ENCODE peak calls at places on chromosomes 5 and 9, in seven cellular contexts. F is suprapubic skin, Q is lower leg skin, K is lower lobe of right lung, C is natural killer cell, S is spleen, V is adrenal gland. B is an unnamed sample.

GRCh38 chr5:74206571-74207550 is 433.7 kb downstream of the ENC1 start:
- DNase-seq in F (no peak), Q (no peak), K (peak), C (no peak), S (no peak), V (peak), B (no peak)

GRCh38 chr9:111074395-111074794 is 36.1 kb upstream of the LPAR1 start:
- DNase-seq in F (no peak), Q (no peak), K (no peak), C (no peak), S (no peak), V (peak), B (no peak)

GRCh38 chr9:27499481-27499880 is 24.6 kb upstream of the IFNK start:
- DNase-seq in F (no peak), Q (no peak), K (no peak), C (no peak), S (no peak), V (no peak), B (no peak)

GRCh38 chr9:101625871-101626270 is 31.1 kb upstream of the PPP3R2 start:
- DNase-seq in F (no peak), Q (no peak), K (no peak), C (no peak), S (no peak), V (no peak), B (no peak)

GRCh38 chr9:127303830-127304229 is 39.3 kb downstream of the GARNL3 start:
- DNase-seq in F (no peak), Q (no peak), K (no peak), C (no peak), S (no peak), V (no peak), B (no peak)

GRCh38 chr9:86925686-86926085 is 21.6 kb downstream of the GAS1 start:
- DNase-seq in F (no peak), Q (no peak), K (no peak), C (no peak), S (no peak), V (no peak), B (no peak)

GRCh38 chr5:147387109-147387508 is 122.8 kb downstream of the DPYSL3 start:
- DNase-seq in F (no peak), Q (no peak), K (no peak), C (no peak), S (no peak), V (no peak), B (no peak)

GRCh38 chr5:176725521-176725920 is 78.2 kb downstream of the TSPAN17 start:
- DNase-seq in F (no peak), Q (no peak), K (no peak), C (no peak), S (no peak), V (no peak), B (no peak)

GRCh38 chr5:54296386-54296785 is 14.0 kb downstream of the ARL15 start:
- DNase-seq in F (no peak), Q (no peak), K (no peak), C (no peak), S (no peak), V (no peak), B (no peak)

GRCh38 chr5:73296772-73297171 is 123.8 kb downstream of the TMEM174 start:
- DNase-seq in F (no peak), Q (no peak), K (no peak), C (no peak), S (no peak), V (no peak), B (no peak)

GRCh38 chr5:175609504-175609903 is 48.4 kb upstream of the HRH2 start:
- DNase-seq in F (no peak), Q (no peak), K (no peak), C (no peak), S (no peak), V (no peak), B (no peak)

GRCh38 chr9:113668057-113668456 is 204.5 kb downstream of the RGS3 start:
- DNase-seq in F (no peak), Q (no peak), K (no peak), C (no peak), S (no peak), V (no peak), B (no peak)

GRCh38 chr9:124964604-124965003 is 23.7 kb upstream of the GOLGA1 start:
- DNase-seq in F (no peak), Q (no peak), K (no peak), C (no peak), S (no peak), V (no peak), B (no peak)

GRCh38 chr9:94922098-94922607 is 195.7 kb downstream of the AOPEP start:
- DNase-seq in F (no peak), Q (peak), K (peak), C (no peak), S (no peak), V (peak), B (no peak)

GRCh38 chr9:77455312-77455927 is 192.7 kb downstream of the GNA14 start:
- DNase-seq in F (no peak), Q (no peak), K (no peak), C (no peak), S (no peak), V (no peak), B (peak)

GRCh38 chr5:95384485-95385213 is 6.5 kb upstream of the FAM81B start:
- DNase-seq in F (no peak), Q (no peak), K (no peak), C (no peak), S (no peak), V (no peak), B (no peak)

GRCh38 chr5:67674256-67674655 is 477.7 kb upstream of the CD180 start:
- DNase-seq in F (no peak), Q (no peak), K (no peak), C (no peak), S (no peak), V (no peak), B (no peak)

GRCh38 chr9:5326187-5326586 is 13.5 kb downstream of the RLN1 start:
- DNase-seq in F (no peak), Q (no peak), K (no peak), C (no peak), S (no peak), V (no peak), B (no peak)

GRCh38 chr9:5326893-5327548 is 12.7 kb downstream of the RLN1 start:
- DNase-seq in F (no peak), Q (no peak), K (peak), C (no peak), S (no peak), V (no peak), B (no peak)

GRCh38 chr9:5315187-5315923 is 10.8 kb upstream of the RLN2 start:
- DNase-seq in F (no peak), Q (no peak), K (no peak), C (no peak), S (no peak), V (no peak), B (no peak)

DNA sequence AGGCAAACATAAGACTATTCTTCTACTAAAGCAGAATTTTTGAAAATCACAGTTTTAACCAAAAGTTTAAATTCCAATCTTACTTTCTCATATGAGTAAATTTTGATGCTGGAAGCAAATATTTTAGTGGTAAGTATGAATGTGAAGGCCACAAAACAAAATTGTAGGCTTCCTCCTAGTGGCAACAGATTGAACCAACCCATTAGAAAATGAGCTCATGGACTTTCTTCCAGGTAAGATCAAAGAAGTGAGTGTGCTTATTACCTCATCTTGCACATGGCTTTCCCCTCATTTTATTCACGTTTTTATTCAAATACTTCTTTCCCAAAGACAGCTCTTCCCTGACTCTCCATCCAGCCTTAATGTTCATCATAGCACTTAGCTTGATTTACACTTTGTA is 16.5 kb upstream of the RLN2 start:
- DNase-seq in F (no peak), Q (no peak), K (no peak), C (no peak), S (no peak), V (no peak), B (no peak)
- TF ChIP-seq CTCF in F (no peak), Q (no peak), K (no peak), C (no peak), S (no peak), V (no peak), B (no peak)

GRCh38 chr5:148729182-148729581 is 74.9 kb upstream of the HTR4 start:
- DNase-seq in F (no peak), Q (no peak), K (no peak), C (no peak), S (no peak), V (no peak), B (no peak)
- TF ChIP-seq CTCF in F (no peak), Q (no peak), K (no peak), C (no peak), S (no peak), V (no peak), B (no peak)

DNA sequence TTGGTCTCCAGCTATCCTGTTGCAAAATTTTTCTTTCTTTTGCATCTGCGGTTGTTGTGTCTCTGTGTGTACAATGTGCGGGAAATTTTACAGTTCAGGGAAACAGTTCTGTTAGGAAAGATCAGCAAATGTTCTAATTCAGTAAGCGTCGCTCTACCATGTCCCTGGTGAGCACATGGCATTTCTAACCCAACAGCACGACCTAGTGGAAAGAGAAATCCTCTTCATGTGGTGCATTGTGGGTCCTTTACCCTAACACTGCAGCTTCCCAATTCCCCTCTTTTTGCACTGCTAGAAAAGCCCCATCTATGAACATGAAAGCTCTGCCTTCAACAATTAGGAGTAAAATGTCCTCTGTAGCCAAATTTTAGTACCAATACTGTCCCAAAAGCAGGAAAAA is 974.2 kb upstream of the CDH9 start:
- DNase-seq in F (no peak), Q (no peak), K (no peak), C (no peak), S (no peak), V (no peak), B (no peak)
- TF ChIP-seq CTCF in F (no peak), Q (no peak), K (no peak), C (no peak), S (no peak), V (no peak), B (no peak)

GRCh38 chr9:16152276-16153065 is 599.6 kb downstream of the CCDC171 start:
- DNase-seq in F (no peak), Q (no peak), K (no peak), C (no peak), S (no peak), V (no peak), B (no peak)

GRCh38 chr9:16155878-16156277 is 603.0 kb downstream of the CCDC171 start:
- DNase-seq in F (no peak), Q (no peak), K (no peak), C (no peak), S (no peak), V (no peak), B (no peak)

GRCh38 chr9:16153221-16153620 is 600.4 kb downstream of the CCDC171 start:
- DNase-seq in F (no peak), Q (no peak), K (no peak), C (no peak), S (no peak), V (no peak), B (no peak)

GRCh38 chr9:16157216-16157615 is 604.4 kb downstream of the CCDC171 start:
- DNase-seq in F (no peak), Q (no peak), K (no peak), C (no peak), S (no peak), V (no peak), B (no peak)

GRCh38 chr9:16154570-16155078 is 601.8 kb downstream of the CCDC171 start:
- DNase-seq in F (no peak), Q (no peak), K (no peak), C (no peak), S (no peak), V (no peak), B (no peak)
- TF ChIP-seq CTCF in F (no peak), Q (no peak), K (peak), C (no peak), S (no peak), V (no peak), B (no peak)

DNA sequence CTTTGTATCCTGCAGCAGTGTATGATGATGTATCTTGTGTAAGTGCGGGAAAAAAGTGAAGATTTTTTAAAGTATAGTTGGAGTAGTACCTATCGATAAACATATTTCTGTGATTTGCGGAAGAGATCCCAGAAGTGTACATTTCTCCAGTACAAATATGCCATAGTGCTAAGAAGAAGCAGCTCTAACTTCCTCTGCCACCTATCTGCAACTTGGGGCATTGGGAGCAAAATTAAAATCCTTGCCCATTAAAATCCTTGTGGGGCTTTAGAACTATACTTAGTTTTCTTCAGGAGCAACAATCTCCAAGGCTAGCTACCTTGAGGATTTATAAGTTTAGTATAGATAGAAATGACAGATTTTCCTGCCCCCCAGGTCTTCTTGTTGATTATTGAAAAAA is 123.7 kb downstream of the VCAN start:
- DNase-seq in F (no peak), Q (no peak), K (no peak), C (no peak), S (no peak), V (no peak), B (no peak)
- TF ChIP-seq CTCF in F (no peak), Q (no peak), K (no peak), C (no peak), S (no peak), V (no peak), B (no peak)

GRCh38 chr9:882416-882931 is 41.0 kb downstream of the DMRT1 start:
- DNase-seq in F (no peak), Q (no peak), K (no peak), C (no peak), S (no peak), V (no peak), B (no peak)
- TF ChIP-seq CTCF in F (no peak), Q (no peak), K (no peak), C (no peak), S (no peak), V (no peak), B (no peak)

GRCh38 chr9:98869866-98870265 is 62.4 kb downstream of the GALNT12 start:
- DNase-seq in F (no peak), Q (no peak), K (no peak), C (no peak), S (no peak), V (no peak), B (no peak)
- TF ChIP-seq CTCF in F (no peak), Q (no peak), K (no peak), C (no peak), S (no peak), V (no peak), B (no peak)

DNA sequence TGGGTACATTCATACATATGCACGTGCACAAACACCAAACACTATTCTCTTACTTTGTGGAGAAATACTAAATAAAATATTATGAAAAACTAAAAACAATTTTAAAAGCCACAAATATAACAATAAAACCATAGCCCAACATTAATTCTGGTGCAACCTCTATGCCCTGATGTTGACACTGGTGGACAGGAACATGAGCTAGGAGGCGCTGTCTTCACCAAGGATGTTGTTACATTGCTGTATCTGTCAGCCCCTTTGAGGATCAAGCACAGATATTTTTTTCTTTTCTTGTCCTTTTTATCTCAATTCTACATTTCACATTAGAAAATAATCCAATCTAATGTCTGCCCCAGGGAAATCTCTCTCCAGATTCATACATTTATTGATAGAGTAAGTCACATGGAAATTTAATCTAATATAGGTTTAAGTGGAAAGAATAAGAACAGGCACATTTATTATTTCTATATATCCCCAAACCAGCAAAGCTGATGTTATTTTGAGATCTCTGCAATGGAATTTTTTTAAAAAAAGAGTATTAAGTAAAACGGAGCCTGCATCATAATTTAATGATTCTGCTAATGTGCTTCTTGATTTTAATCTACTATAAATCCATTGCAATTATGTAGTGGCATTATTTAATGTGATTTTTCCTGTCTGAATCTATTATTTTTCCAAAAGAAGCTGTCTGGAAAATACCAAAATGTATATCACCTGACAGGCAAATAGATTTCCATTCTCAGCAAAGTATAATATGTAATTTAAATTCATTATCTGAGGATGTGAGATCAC is 716.5 kb downstream of the MTRR start:
- DNase-seq in F (no peak), Q (no peak), K (no peak), C (no peak), S (no peak), V (no peak), B (no peak)
- TF ChIP-seq CTCF in F (no peak), Q (no peak), K (no peak), C (no peak), S (no peak), V (no peak), B (no peak)

GRCh38 chr5:136686192-136686872 is 321.0 kb upstream of the TRPC7 start:
- DNase-seq in F (no peak), Q (no peak), K (no peak), C (no peak), S (no peak), V (no peak), B (no peak)
- TF ChIP-seq CTCF in F (no peak), Q (no peak), K (no peak), C (no peak), S (no peak), V (peak), B (no peak)

DNA sequence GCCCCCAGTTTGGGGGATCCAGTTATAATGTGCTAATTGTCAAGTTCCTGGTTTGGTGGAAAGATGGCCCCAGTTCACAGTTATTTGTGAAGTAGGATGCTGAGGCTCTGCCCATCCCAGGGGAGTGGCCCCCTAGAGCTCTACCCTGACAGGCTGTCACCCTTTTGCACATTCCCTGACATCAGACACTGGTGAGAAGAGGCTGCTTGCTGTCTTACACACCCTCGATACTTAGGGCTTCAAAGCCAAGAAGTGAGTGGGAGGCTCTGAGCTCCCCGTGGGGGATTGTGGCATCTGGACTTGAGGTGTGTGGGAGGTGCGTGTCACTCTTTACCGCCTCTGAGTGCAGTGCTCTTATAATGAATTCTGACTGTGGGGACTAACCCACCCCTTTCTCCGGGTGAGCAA is 168.5 kb downstream of the DOCK2 start:
- DNase-seq in F (no peak), Q (no peak), K (no peak), C (no peak), S (no peak), V (no peak), B (no peak)
- TF ChIP-seq CTCF in F (no peak), Q (no peak), K (no peak), C (no peak), S (no peak), V (no peak), B (no peak)